ENCODE peak calls at places on chromosomes 4 and X, in six cellular contexts. D is left lung, N is A549, W is colonic mucosa, X is spleen, V is upper lobe of right lung. T is an unnamed sample. For H3K9me3, the result is how much of the 10 kb centered on the place peaks cover.

GRCh38 chrX:20742106-20742505 is 475.4 kb upstream of the RPS6KA3 start:
- DNase-seq in D (no peak), N (no peak), W (no peak), X (no peak), V (no peak), T (no peak)

GRCh38 chr4:3322059-3322550 is 29.3 kb downstream of the RGS12 start:
- DNase-seq in D (no peak), N (no peak), W (peak), X (peak), V (peak), T (no peak)

GRCh38 chr4:6928067-6928466 is 18.4 kb downstream of the TBC1D14 start:
- DNase-seq in D (no peak), N (no peak), W (no peak), X (no peak), V (no peak), T (no peak)

GRCh38 chr4:68180858-68181531 is 51.3 kb upstream of the TMPRSS11F start:
- DNase-seq in D (no peak), N (peak), W (no peak), X (no peak), V (no peak), T (no peak)

GRCh38 chrX:115892787-115893671 is 277.5 kb upstream of the AGTR2 start:
- DNase-seq in D (no peak), N (no peak), W (peak), X (peak), V (no peak), T (peak)

GRCh38 chr4:139367421-139368090 is 65.3 kb upstream of the NDUFC1 start:
- DNase-seq in D (no peak), N (no peak), W (no peak), X (no peak), V (no peak), T (no peak)

GRCh38 chr4:38889143-38889542 is 21.5 kb downstream of the FAM114A1 start:
- DNase-seq in D (no peak), N (peak), W (no peak), X (no peak), V (no peak), T (no peak)

GRCh38 chrX:74422576-74423288 is 1.4 kb downstream of the SLC16A2 start:
- DNase-seq in D (peak), N (no peak), W (peak), X (peak), V (peak), T (peak)

GRCh38 chrX:84153538-84153937 is 34.5 kb downstream of the RPS6KA6 start:
- DNase-seq in D (no peak), N (no peak), W (no peak), X (no peak), V (no peak), T (no peak)

GRCh38 chrX:39249999-39250398 is 448.7 kb downstream of the MID1IP1 start:
- DNase-seq in D (no peak), N (no peak), W (no peak), X (no peak), V (no peak), T (no peak)

GRCh38 chr4:2413821-2414610 is 4.4 kb downstream of the ZFYVE28 start:
- DNase-seq in D (peak), N (no peak), W (peak), X (peak), V (peak), T (peak)

GRCh38 chrX:107978080-107978479 is 4.1 kb downstream of the TEX13B start:
- DNase-seq in D (no peak), N (no peak), W (no peak), X (no peak), V (no peak), T (no peak)

GRCh38 chrX:3514996-3515395 is 168.5 kb upstream of the MXRA5 start:
- DNase-seq in D (no peak), N (no peak), W (no peak), X (no peak), V (no peak), T (no peak)

GRCh38 chrX:132071260-132071659 is 48.2 kb downstream of the STK26 start:
- DNase-seq in D (no peak), N (peak), W (no peak), X (no peak), V (no peak), T (no peak)

GRCh38 chrX:53716328-53717088 is 30.0 kb upstream of the HUWE1 start:
- DNase-seq in D (no peak), N (no peak), W (no peak), X (no peak), V (no peak), T (peak)

GRCh38 chr4:95415346-95415771 is 133.4 kb downstream of the UNC5C start:
- DNase-seq in D (no peak), N (peak), W (no peak), X (no peak), V (no peak), T (no peak)

GRCh38 chrX:74925210-74926088 is at the start of gene NEXMIF:
- DNase-seq in D (no peak), N (peak), W (peak), X (peak), V (no peak), T (peak)

GRCh38 chr4:72119946-72120345 is 88.1 kb downstream of the NPFFR2 start:
- DNase-seq in D (no peak), N (no peak), W (no peak), X (no peak), V (no peak), T (no peak)

GRCh38 chrX:148500428-148501120 is at the start of gene AFF2:
- DNase-seq in D (peak), N (peak), W (no peak), X (peak), V (peak), T (peak)

GRCh38 chr4:154485127-154485773 is 6.3 kb downstream of the DCHS2 start:
- DNase-seq in D (no peak), N (no peak), W (no peak), X (no peak), V (no peak), T (no peak)

GRCh38 chrX:3119376-3119775 is 78.1 kb downstream of the ARSF start:
- DNase-seq in D (no peak), N (no peak), W (no peak), X (no peak), V (no peak), T (no peak)

GRCh38 chr4:169612869-169613859 is 781 bp upstream of the NEK1 start:
- DNase-seq in D (no peak), N (peak), W (peak), X (peak), V (peak), T (peak)

GRCh38 chr4:146520894-146521542 is 722 bp downstream of the SLC10A7 start:
- DNase-seq in D (no peak), N (peak), W (peak), X (no peak), V (no peak), T (peak)

GRCh38 chr4:52246834-52247233 is 195.7 kb downstream of the SPATA18 start:
- DNase-seq in D (no peak), N (no peak), W (no peak), X (no peak), V (no peak), T (no peak)

GRCh38 chr4:82851902-82852750 is 38.8 kb downstream of the SEC31A start:
- DNase-seq in D (no peak), N (peak), W (no peak), X (no peak), V (no peak), T (no peak)

GRCh38 chr4:35520059-35520458 is 724.3 kb downstream of the ARAP2 start:
- DNase-seq in D (peak), N (peak), W (no peak), X (no peak), V (no peak), T (no peak)

GRCh38 chrX:23012636-23013035 is 12.9 kb downstream of the DDX53 start:
- DNase-seq in D (no peak), N (no peak), W (no peak), X (no peak), V (no peak), T (no peak)

GRCh38 chr4:184978211-184978610 is 40.1 kb upstream of the HELT start:
- DNase-seq in D (no peak), N (no peak), W (peak), X (no peak), V (no peak), T (no peak)

GRCh38 chr4:94436512-94436911 is 15.2 kb upstream of the PDLIM5 start:
- DNase-seq in D (no peak), N (no peak), W (no peak), X (no peak), V (no peak), T (no peak)

GRCh38 chr4:37770016-37770415 is 56.5 kb upstream of the PGM2 start:
- DNase-seq in D (no peak), N (no peak), W (no peak), X (no peak), V (no peak), T (no peak)

GRCh38 chrX:572490-573124 is 58.0 kb upstream of the SHOX start:
- DNase-seq in D (no peak), N (no peak), W (no peak), X (no peak), V (no peak), T (no peak)

GRCh38 chrX:77342028-77342427 is 105.2 kb upstream of the FGF16 start:
- DNase-seq in D (no peak), N (no peak), W (no peak), X (no peak), V (no peak), T (no peak)

DNA sequence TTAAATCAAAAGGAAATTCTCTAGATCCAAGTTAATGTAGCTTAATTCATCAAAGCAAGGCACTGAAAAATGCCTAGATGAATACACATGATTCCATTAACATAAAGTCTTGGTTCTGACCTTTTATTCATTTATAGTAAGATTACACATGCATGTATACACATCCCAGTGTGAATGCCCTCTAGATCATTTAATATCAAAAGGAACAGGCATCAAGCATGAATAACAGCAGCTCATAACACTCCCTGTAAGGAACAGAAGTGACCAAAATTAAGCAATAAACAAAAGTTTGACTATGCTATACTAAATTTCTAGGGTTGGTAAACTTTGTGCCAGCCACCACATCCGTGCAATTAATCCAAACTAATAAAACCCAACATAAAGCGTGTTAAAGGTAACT is 511.5 kb downstream of the SPIN4 start:
- DNase-seq in D (no peak), N (no peak), W (no peak), X (no peak), V (no peak), T (no peak)
- H3K9me3 ChIP-seq in D (under half), N (under half), W (under half), X (under half), V (under half), T (under half)

GRCh38 chrX:37846558-37846933 is 825 bp downstream of the DYNLT3 start:
- DNase-seq in D (no peak), N (no peak), W (no peak), X (no peak), V (no peak), T (no peak)

GRCh38 chrX:37846934-37847732 is at the start of gene DYNLT3:
- DNase-seq in D (peak), N (peak), W (peak), X (peak), V (peak), T (peak)

GRCh38 chrX:37844622-37845021 is 2.7 kb downstream of the DYNLT3 start:
- DNase-seq in D (no peak), N (no peak), W (no peak), X (no peak), V (no peak), T (no peak)

GRCh38 chrX:37846141-37846540 is 1.2 kb downstream of the DYNLT3 start:
- DNase-seq in D (no peak), N (no peak), W (no peak), X (no peak), V (no peak), T (no peak)

GRCh38 chrX:37847733-37848197 is 394 bp upstream of the DYNLT3 start:
- DNase-seq in D (no peak), N (no peak), W (no peak), X (no peak), V (no peak), T (no peak)
- H3K9me3 ChIP-seq in D (under half), N (under half), W (under half), X (under half), V (under half), T (under half)

DNA sequence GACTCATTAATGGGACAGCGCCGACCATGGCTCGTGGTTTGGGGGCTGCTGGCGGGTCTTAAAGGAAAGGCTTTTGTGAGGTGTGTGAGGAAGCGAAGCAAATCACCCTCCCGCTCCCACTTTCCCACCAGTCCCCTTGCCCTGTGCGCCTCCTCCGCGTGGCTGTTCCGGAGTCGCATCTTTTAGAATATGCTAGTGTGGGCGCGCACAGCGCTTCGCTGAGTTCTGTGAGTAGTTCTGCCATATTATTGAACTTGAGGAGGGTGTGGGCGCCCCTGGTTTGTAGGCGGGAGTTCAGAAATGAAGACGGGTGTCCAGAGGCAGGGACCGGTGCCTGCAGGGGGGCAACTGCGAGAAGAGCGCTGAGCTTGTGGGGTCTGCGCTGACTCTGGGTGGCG is 49.1 kb downstream of the ZNF141 start:
- DNase-seq in D (no peak), N (no peak), W (no peak), X (no peak), V (no peak), T (no peak)
- H3K9me3 ChIP-seq in D (under half), N (under half), W (under half), X (half or more), V (half or more), T (half or more)

GRCh38 chrX:79975605-79976004 is 38.9 kb upstream of the TBX22 start:
- DNase-seq in D (no peak), N (no peak), W (no peak), X (no peak), V (no peak), T (no peak)
- H3K9me3 ChIP-seq in D (under half), N (under half), W (under half), X (under half), V (under half), T (under half)

GRCh38 chrX:79592259-79592658 is 225.1 kb upstream of the ITM2A start:
- DNase-seq in D (no peak), N (no peak), W (no peak), X (no peak), V (no peak), T (no peak)

GRCh38 chrX:79588233-79588632 is 221.1 kb upstream of the ITM2A start:
- DNase-seq in D (no peak), N (no peak), W (no peak), X (no peak), V (no peak), T (no peak)
- H3K9me3 ChIP-seq in D (under half), N (under half), W (under half), X (under half), V (under half), T (under half)

GRCh38 chrX:102345916-102346315 is 93.9 kb downstream of the NXF2B start:
- DNase-seq in D (no peak), N (peak), W (peak), X (peak), V (no peak), T (peak)
- H3K9me3 ChIP-seq in D (under half), N (under half), W (under half), X (under half), V (under half), T (under half)

GRCh38 chr4:133997440-133997839 is 204.1 kb downstream of the PABPC4L start:
- DNase-seq in D (no peak), N (no peak), W (no peak), X (no peak), V (no peak), T (no peak)
- H3K9me3 ChIP-seq in D (under half), N (under half), W (under half), X (under half), V (under half), T (under half)

T was measured in mucosa of descending colon.